ENCODE peak calls at places on chromosomes 7 and 10, in eight cellular contexts. S is A549; N is fibroblast of mammary gland; L is mesendoderm; U is cardiac muscle cell; X is fibroblast of the aortic adventitia; R is naive thymus-derived CD4-positive, alpha-beta T cell; O is small intestine. H is an unnamed sample.

GRCh38 chr7:55438765-55439525 is 73.8 kb downstream of the LANCL2 start:
- DNase-seq in S (no peak), N (peak), L (no peak), U (no peak), X (peak), R (no peak), O (peak), H (no peak)

GRCh38 chr7:74401137-74401859 is 52.4 kb upstream of the GTF2IRD1 start:
- DNase-seq in S (peak), N (peak), L (peak), U (peak), X (peak), R (peak), O (peak), H (no peak)

GRCh38 chr10:132272767-132273090 is 35.0 kb downstream of the STK32C start:
- DNase-seq in S (no peak), N (no peak), L (no peak), U (no peak), X (no peak), R (no peak), O (no peak), H (no peak)

GRCh38 chr10:30553625-30554442 is 75.7 kb downstream of the LYZL2 start:
- DNase-seq in S (peak), N (peak), L (peak), U (peak), X (peak), R (no peak), O (peak), H (no peak)

GRCh38 chr7:141785711-141786552 is 4.1 kb upstream of the TAS2R5 start:
- DNase-seq in S (peak), N (peak), L (peak), U (peak), X (peak), R (no peak), O (peak), H (peak)

GRCh38 chr7:27697861-27698430 is 35.3 kb upstream of the HIBADH start:
- DNase-seq in S (peak), N (peak), L (no peak), U (peak), X (no peak), R (no peak), O (peak), H (no peak)

GRCh38 chr7:140571537-140572122 is 69.0 kb downstream of the DENND2A start:
- DNase-seq in S (peak), N (peak), L (no peak), U (no peak), X (peak), R (no peak), O (no peak), H (no peak)

GRCh38 chr7:69597278-69598076 is 798 bp upstream of the AUTS2 start:
- DNase-seq in S (peak), N (no peak), L (peak), U (peak), X (no peak), R (peak), O (no peak), H (no peak)

GRCh38 chr10:131832056-131832685 is 68.6 kb upstream of the PPP2R2D start:
- DNase-seq in S (no peak), N (no peak), L (no peak), U (no peak), X (no peak), R (no peak), O (no peak), H (no peak)

GRCh38 chr7:23474829-23475578 is 4.7 kb upstream of the IGF2BP3 start:
- DNase-seq in S (no peak), N (no peak), L (no peak), U (no peak), X (peak), R (no peak), O (no peak), H (no peak)

GRCh38 chr10:111104811-111105210 is 28.0 kb downstream of the ADRA2A start:
- DNase-seq in S (no peak), N (no peak), L (no peak), U (no peak), X (no peak), R (no peak), O (no peak), H (no peak)

GRCh38 chr10:105549731-105550130 is 908.6 kb downstream of the SORCS3 start:
- DNase-seq in S (no peak), N (no peak), L (no peak), U (no peak), X (no peak), R (no peak), O (no peak), H (no peak)

GRCh38 chr10:82340166-82340565 is 465.2 kb downstream of the NRG3 start:
- DNase-seq in S (no peak), N (peak), L (no peak), U (no peak), X (no peak), R (no peak), O (no peak), H (no peak)

GRCh38 chr10:70575874-70576802 is 26.4 kb downstream of the PRF1 start:
- DNase-seq in S (peak), N (peak), L (peak), U (peak), X (peak), R (no peak), O (peak), H (no peak)

GRCh38 chr10:95440756-95441546 is 120.2 kb downstream of the SORBS1 start:
- DNase-seq in S (no peak), N (no peak), L (no peak), U (no peak), X (no peak), R (no peak), O (no peak), H (no peak)

GRCh38 chr10:133129854-133130495 is 30.0 kb upstream of the KNDC1 start:
- DNase-seq in S (no peak), N (no peak), L (no peak), U (no peak), X (no peak), R (no peak), O (no peak), H (no peak)

GRCh38 chr7:141675431-141676210 is 26.3 kb downstream of the DENND11 start:
- DNase-seq in S (no peak), N (no peak), L (no peak), U (no peak), X (no peak), R (peak), O (no peak), H (no peak)

GRCh38 chr7:77321300-77321699 is 94.8 kb downstream of the GSAP start:
- DNase-seq in S (no peak), N (no peak), L (no peak), U (peak), X (no peak), R (no peak), O (no peak), H (no peak)

GRCh38 chr10:73838008-73838567 is 26.7 kb upstream of the NDST2 start:
- DNase-seq in S (no peak), N (no peak), L (no peak), U (no peak), X (no peak), R (no peak), O (no peak), H (no peak)

GRCh38 chr7:127950233-127950935 is 80.9 kb downstream of the LRRC4 start:
- DNase-seq in S (no peak), N (no peak), L (no peak), U (no peak), X (no peak), R (no peak), O (no peak), H (no peak)
- H3K4me3 ChIP-seq in S (no peak), N (no peak), L (no peak), U (no peak), X (no peak), R (no peak), O (no peak), H (no peak)

DNA sequence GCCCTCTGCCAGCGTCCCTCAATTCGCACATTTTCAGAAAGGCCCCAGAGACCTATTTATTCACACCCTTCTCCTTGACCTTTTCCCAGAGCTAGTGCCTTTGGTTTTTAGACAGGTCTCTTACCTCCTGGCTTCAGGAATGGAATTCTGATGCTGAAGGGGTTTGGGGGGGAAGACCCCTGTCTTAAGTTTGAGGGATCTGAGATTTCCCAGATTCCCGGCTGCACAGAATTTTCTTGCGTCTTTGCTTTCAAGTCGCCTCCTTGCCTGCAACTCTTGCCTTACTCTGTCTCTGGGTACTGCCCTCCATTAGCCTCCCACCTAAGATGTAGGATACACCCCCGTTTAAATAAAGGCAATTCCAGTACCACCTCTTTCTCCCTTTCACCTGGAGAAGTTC is 1.9 kb downstream of the GATA3 start:
- DNase-seq in S (no peak), N (no peak), L (no peak), U (no peak), X (no peak), R (no peak), O (no peak), H (no peak)
- H3K4me3 ChIP-seq in S (no peak), N (no peak), L (peak), U (peak), X (no peak), R (peak), O (peak), H (no peak)

GRCh38 chr10:100655760-100656421 is 89.5 kb upstream of the PAX2 start:
- DNase-seq in S (no peak), N (no peak), L (no peak), U (no peak), X (no peak), R (no peak), O (no peak), H (no peak)

GRCh38 chr10:100656479-100656878 is 88.9 kb upstream of the PAX2 start:
- DNase-seq in S (no peak), N (peak), L (no peak), U (peak), X (no peak), R (no peak), O (no peak), H (no peak)

GRCh38 chr10:100653238-100653956 is 92.0 kb upstream of the PAX2 start:
- DNase-seq in S (no peak), N (no peak), L (no peak), U (no peak), X (no peak), R (no peak), O (no peak), H (no peak)

GRCh38 chr10:100653957-100654834 is 91.2 kb upstream of the PAX2 start:
- DNase-seq in S (no peak), N (peak), L (peak), U (peak), X (peak), R (peak), O (no peak), H (no peak)

GRCh38 chr10:100654835-100655759 is 90.3 kb upstream of the PAX2 start:
- DNase-seq in S (no peak), N (no peak), L (peak), U (peak), X (no peak), R (no peak), O (no peak), H (no peak)
- H3K4me3 ChIP-seq in S (peak), N (no peak), L (peak), U (peak), X (no peak), R (peak), O (peak), H (no peak)

GRCh38 chr10:129800-130199 is 5.5 kb upstream of the ZMYND11 start:
- DNase-seq in S (no peak), N (no peak), L (no peak), U (no peak), X (peak), R (no peak), O (no peak), H (no peak)

GRCh38 chr10:124874-125273 is 10.4 kb upstream of the ZMYND11 start:
- DNase-seq in S (no peak), N (no peak), L (no peak), U (no peak), X (no peak), R (no peak), O (no peak), H (no peak)

GRCh38 chr10:132961-133898 is 2.0 kb upstream of the ZMYND11 start:
- DNase-seq in S (peak), N (peak), L (peak), U (peak), X (peak), R (no peak), O (no peak), H (peak)

GRCh38 chr10:127612-128432 is 7.4 kb upstream of the ZMYND11 start:
- DNase-seq in S (no peak), N (no peak), L (no peak), U (no peak), X (no peak), R (no peak), O (peak), H (no peak)
- H3K4me3 ChIP-seq in S (no peak), N (no peak), L (no peak), U (no peak), X (no peak), R (peak), O (no peak), H (no peak)

GRCh38 chr7:114930829-114931655 is 9.1 kb downstream of the MDFIC start:
- DNase-seq in S (no peak), N (peak), L (no peak), U (peak), X (peak), R (no peak), O (no peak), H (no peak)
- H3K4me3 ChIP-seq in S (no peak), N (no peak), L (no peak), U (no peak), X (no peak), R (peak), O (no peak), H (no peak)

GRCh38 chr7:157013602-157014549 is 3.4 kb upstream of the MNX1 start:
- DNase-seq in S (no peak), N (no peak), L (peak), U (no peak), X (no peak), R (no peak), O (peak), H (no peak)

GRCh38 chr7:157013101-157013500 is 2.6 kb upstream of the MNX1 start:
- DNase-seq in S (no peak), N (no peak), L (peak), U (no peak), X (no peak), R (no peak), O (no peak), H (no peak)

GRCh38 chr7:157016024-157016351 is 5.5 kb upstream of the MNX1 start:
- DNase-seq in S (no peak), N (no peak), L (peak), U (no peak), X (no peak), R (no peak), O (no peak), H (no peak)

GRCh38 chr7:157016352-157017041 is 6.0 kb upstream of the MNX1 start:
- DNase-seq in S (no peak), N (no peak), L (peak), U (no peak), X (no peak), R (peak), O (no peak), H (no peak)

DNA sequence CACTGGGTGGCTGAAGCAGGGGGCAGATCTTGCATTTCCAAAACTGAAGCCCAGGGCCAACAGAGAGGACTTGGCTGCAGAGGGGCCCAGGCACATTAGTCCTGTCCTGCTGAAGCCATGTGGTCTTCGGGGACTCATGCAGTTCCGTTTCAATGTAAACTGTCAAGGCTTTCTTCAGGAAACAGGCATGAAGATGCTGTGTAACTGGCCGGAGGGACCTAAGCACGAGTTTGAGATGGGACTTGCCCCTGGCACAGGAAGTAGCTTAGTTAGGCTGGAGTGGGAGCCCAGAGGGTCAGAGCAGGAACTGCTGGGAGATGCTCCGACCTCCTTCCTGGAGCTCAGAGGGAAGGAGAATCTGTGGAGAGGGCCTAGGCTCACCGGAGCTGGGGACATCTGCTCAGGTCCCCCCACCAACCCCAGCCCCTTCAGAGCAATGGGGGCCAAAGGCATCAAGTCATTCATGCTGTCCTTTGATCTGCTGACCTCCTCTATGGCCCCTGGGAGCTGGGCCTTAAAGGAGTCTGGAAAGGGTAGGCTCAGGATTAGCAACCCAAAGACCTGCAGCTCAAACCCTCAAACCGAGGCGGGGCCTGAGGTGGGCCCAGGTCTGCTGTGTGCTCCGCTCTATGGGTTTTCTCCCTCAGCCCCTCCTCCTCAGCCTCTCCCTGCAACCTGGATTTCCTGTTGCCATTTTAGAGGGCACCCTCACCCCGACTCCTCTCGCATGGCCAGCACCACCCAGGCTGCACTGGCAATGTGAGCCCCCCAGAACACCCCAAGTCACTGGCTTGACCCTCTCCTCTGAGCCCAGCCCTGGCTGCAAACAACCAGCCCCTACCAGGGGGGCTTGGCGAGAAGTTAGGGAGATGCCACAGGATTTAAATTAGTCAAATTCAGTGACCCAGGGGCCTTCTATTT is 4.4 kb upstream of the MNX1 start:
- DNase-seq in S (no peak), N (no peak), L (peak), U (no peak), X (no peak), R (no peak), O (no peak), H (no peak)
- H3K4me3 ChIP-seq in S (no peak), N (no peak), L (no peak), U (no peak), X (no peak), R (no peak), O (no peak), H (no peak)

DNA sequence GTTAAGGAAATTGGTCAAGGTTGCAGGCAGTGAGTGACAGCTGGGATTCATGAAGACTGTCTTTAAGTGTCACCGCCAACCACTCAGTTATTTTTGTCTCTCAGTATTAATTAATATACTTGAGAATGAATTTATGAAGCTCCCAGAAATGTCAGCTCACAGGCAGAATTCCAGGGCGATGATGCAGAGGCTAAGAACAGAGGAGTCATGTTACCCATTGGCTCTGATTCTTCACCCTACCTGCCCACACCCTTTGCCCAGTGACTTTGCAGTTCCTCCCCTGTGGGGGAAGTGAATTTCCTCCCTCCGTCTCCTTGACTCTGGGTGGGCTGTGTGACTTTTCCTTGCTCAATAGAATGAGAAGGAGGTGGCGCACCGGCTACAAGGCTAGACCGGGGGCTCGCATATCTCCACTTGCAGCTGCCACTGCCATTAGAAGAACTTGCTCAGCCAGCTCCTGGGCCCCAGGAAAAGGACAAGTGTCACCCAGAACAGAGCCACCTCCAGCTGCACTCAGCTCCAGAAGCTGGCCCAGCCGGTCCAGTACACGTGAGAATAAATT is 157.1 kb upstream of the PRKCQ start:
- DNase-seq in S (peak), N (peak), L (peak), U (peak), X (peak), R (no peak), O (no peak), H (no peak)
- H3K4me3 ChIP-seq in S (peak), N (no peak), L (no peak), U (no peak), X (no peak), R (no peak), O (no peak), H (no peak)

DNA sequence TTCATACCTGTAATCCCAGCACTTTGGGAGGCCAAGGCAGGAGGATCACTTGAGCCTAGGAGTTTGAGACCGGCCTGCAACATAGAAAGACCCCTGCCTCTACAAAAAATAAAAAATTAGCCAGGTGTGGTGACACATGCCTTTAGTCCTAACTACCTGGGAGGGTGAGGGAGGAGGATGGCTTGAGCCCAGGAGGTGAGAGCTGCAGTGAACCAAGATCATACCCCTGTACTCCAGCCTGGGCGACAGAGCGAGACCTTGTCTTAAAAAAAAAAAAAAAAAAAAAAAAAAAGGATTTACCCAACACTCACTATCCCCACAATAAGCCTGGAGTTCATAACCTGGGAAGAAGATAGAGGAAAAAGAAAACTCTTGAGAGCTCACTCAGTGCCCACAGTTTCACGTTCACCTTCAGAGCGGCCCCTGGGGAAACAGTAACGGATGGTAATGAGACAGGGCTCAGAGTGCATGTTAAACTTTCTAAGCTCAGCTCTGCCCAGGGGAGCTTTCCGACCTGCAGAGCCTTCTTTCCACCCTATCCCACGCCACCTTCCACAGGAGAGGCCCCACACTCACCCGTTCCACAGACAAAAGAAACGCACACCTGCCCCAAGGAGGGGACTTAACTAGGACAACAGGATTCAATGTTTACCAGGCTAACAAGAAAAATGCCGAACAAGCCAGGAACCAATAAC is 259.8 kb upstream of the KLF14 start:
- DNase-seq in S (no peak), N (no peak), L (no peak), U (no peak), X (no peak), R (no peak), O (no peak), H (no peak)
- H3K4me3 ChIP-seq in S (no peak), N (no peak), L (no peak), U (no peak), X (no peak), R (no peak), O (no peak), H (no peak)

DNA sequence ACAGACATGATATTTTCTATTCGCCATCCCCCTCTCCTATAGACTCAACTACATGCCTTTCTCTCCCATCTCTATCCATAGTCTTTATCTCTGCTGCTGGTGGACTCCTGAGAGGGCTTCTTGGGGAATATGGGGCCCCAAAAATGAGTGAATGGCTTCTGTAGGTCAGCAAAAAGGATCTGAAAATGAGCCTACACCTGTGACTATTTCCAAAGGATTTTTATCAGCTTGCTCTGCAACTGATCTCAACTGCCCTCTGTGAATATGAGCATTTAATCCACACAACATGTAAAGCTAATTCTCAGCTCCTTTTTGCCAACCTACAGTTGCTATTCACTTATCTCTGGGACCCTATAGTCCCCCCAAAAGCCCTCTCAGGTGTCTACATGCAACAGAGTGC is 36.2 kb downstream of the PRSS2 start:
- DNase-seq in S (no peak), N (no peak), L (no peak), U (no peak), X (no peak), R (no peak), O (no peak), H (no peak)
- H3K4me3 ChIP-seq in S (no peak), N (no peak), L (no peak), U (no peak), X (no peak), R (peak), O (no peak), H (no peak)